ENCODE peak calls at places on chromosomes 5 and 9, in nine cellular contexts. K is endothelial cell, R is chondrocyte, B is heart right ventricle, Q is GM12865, U is fibroblast of lung, P is astrocyte, C is cardiac fibroblast, L is stomach. G is an unnamed sample.

GRCh38 chr5:142151436-142152382 is 43.1 kb downstream of the NDFIP1 start:
- DNase-seq in K (peak), R (no peak), B (no peak), Q (peak), U (peak), P (peak), C (peak), L (peak), G (no peak)

GRCh38 chr5:16464664-16465543 is 696 bp downstream of the ZNF622 start:
- DNase-seq in K (no peak), R (peak), B (no peak), Q (peak), U (peak), P (peak), C (no peak), L (no peak), G (no peak)

GRCh38 chr9:16267336-16268036 is 603.0 kb downstream of the BNC2 start:
- DNase-seq in K (no peak), R (no peak), B (no peak), Q (peak), U (peak), P (peak), C (peak), L (peak), G (no peak)

GRCh38 chr5:65818592-65818991 is 96.6 kb downstream of the NLN start:
- DNase-seq in K (no peak), R (no peak), B (no peak), Q (no peak), U (no peak), P (no peak), C (no peak), L (peak), G (no peak)

GRCh38 chr9:82894961-82895902 is 167.7 kb downstream of the RASEF start:
- DNase-seq in K (no peak), R (no peak), B (no peak), Q (no peak), U (no peak), P (no peak), C (no peak), L (no peak), G (no peak)

GRCh38 chr9:70411930-70412677 is 2.4 kb downstream of the KLF9 start:
- DNase-seq in K (no peak), R (no peak), B (peak), Q (peak), U (peak), P (peak), C (peak), L (peak), G (no peak)

GRCh38 chr9:77456829-77457437 is 191.2 kb downstream of the GNA14 start:
- DNase-seq in K (peak), R (no peak), B (peak), Q (peak), U (peak), P (peak), C (peak), L (peak), G (no peak)

GRCh38 chr9:27090231-27090630 is 18.8 kb upstream of the TEK start:
- DNase-seq in K (no peak), R (no peak), B (no peak), Q (no peak), U (peak), P (no peak), C (no peak), L (no peak), G (no peak)

GRCh38 chr5:158277276-158277675 is 418.3 kb upstream of the CLINT1 start:
- DNase-seq in K (no peak), R (no peak), B (no peak), Q (no peak), U (no peak), P (no peak), C (no peak), L (no peak), G (no peak)

GRCh38 chr5:32507738-32508434 is 63.3 kb upstream of the ZFR start:
- DNase-seq in K (no peak), R (no peak), B (no peak), Q (no peak), U (peak), P (peak), C (peak), L (no peak), G (no peak)

GRCh38 chr9:29456940-29457339 is 1883.7 kb upstream of the C9orf72 start:
- DNase-seq in K (no peak), R (no peak), B (no peak), Q (no peak), U (peak), P (peak), C (peak), L (no peak), G (no peak)

GRCh38 chr5:73039082-73039481 is 81.3 kb upstream of the TMEM171 start:
- DNase-seq in K (no peak), R (no peak), B (no peak), Q (no peak), U (no peak), P (no peak), C (peak), L (no peak), G (no peak)

GRCh38 chr9:95131023-95131943 is 186.2 kb downstream of the FANCC start:
- DNase-seq in K (peak), R (no peak), B (peak), Q (peak), U (peak), P (peak), C (peak), L (peak), G (no peak)

GRCh38 chr5:93620487-93621339 is 37.7 kb downstream of the NR2F1 start:
- DNase-seq in K (peak), R (no peak), B (peak), Q (peak), U (peak), P (peak), C (peak), L (peak), G (no peak)

GRCh38 chr5:178090856-178091255 is 22.5 kb upstream of the N4BP3 start:
- DNase-seq in K (no peak), R (no peak), B (no peak), Q (peak), U (no peak), P (no peak), C (no peak), L (no peak), G (no peak)

GRCh38 chr5:167696558-167697314 is 594.7 kb upstream of the WWC1 start:
- DNase-seq in K (no peak), R (no peak), B (no peak), Q (no peak), U (no peak), P (no peak), C (no peak), L (no peak), G (no peak)

GRCh38 chr9:92740446-92740961 is 24.1 kb downstream of the BICD2 start:
- DNase-seq in K (no peak), R (peak), B (no peak), Q (no peak), U (no peak), P (no peak), C (no peak), L (no peak), G (no peak)

GRCh38 chr5:107463731-107464130 is 207.0 kb downstream of the EFNA5 start:
- DNase-seq in K (no peak), R (no peak), B (no peak), Q (no peak), U (no peak), P (no peak), C (no peak), L (no peak), G (no peak)

GRCh38 chr9:97803167-97804058 is 49.6 kb upstream of the FOXE1 start:
- DNase-seq in K (peak), R (no peak), B (peak), Q (peak), U (peak), P (peak), C (peak), L (peak), G (peak)

DNA sequence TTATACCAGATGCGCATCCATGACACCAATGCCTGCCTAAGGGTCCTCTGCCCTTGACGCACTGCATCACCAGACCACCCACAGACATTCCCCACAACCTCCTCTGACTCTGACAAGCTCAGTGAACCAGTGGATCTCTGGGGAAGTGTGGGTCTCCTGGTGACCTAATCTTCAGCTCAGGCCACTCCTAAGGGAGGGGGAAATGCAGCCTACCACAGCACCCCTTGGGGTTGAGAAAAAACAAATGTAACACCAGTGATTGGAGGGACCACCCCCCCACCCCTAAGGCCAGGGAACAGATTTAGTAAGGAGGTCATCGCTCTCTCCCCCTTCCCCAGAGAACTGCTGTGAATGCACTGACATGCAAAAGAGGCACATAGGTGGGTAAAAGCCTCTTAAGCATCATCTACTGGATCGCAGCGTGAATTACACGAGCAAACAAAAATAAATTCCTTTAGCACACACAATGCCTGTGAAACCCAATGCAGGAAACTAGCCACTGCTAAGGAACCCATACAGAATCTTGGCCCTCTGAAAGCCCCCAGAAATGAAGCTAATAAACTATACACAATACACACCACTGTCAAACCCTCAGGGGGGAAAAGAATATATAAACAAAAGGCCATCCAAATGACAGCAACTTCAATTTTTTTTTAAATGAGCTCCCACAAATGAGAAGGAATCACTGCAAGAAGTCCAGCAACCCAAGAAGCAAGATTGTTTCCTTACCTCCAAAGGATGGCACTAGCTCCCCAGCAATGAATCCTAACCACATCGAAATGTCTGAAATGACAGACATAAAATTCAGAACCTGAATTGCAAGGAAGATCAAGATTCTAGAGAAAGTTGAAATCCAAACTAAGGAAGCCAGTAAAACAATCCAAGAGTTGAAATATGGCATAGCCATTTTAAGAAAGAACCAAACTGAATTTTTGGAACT is 513.7 kb upstream of the PTGER4 start:
- DNase-seq in K (no peak), R (no peak), B (no peak), Q (peak), U (peak), P (no peak), C (no peak), L (no peak), G (no peak)
- TF ChIP-seq CTCF in K (no peak), R (peak), B (no peak), Q (no peak), U (no peak), P (no peak), C (peak), L (no peak), G (no peak)

GRCh38 chr5:129125819-129126218 is 31.3 kb downstream of the ISOC1 start:
- DNase-seq in K (no peak), R (no peak), B (no peak), Q (peak), U (no peak), P (no peak), C (no peak), L (no peak), G (no peak)
- TF ChIP-seq CTCF in K (no peak), R (no peak), B (no peak), Q (peak), U (no peak), P (no peak), C (no peak), L (no peak), G (no peak)

GRCh38 chr5:78920604-78921003 is 64.5 kb downstream of the ARSB start:
- DNase-seq in K (no peak), R (no peak), B (no peak), Q (no peak), U (peak), P (peak), C (peak), L (no peak), G (no peak)
- TF ChIP-seq CTCF in K (no peak), R (peak), B (peak), Q (no peak), U (peak), P (peak), C (peak), L (no peak), G (no peak)

GRCh38 chr5:139683295-139684271 is 35.4 kb downstream of the CXXC5 start:
- DNase-seq in K (no peak), R (no peak), B (no peak), Q (no peak), U (no peak), P (no peak), C (no peak), L (no peak), G (no peak)

GRCh38 chr5:139685886-139686285 is 37.7 kb downstream of the CXXC5 start:
- DNase-seq in K (no peak), R (no peak), B (no peak), Q (no peak), U (no peak), P (no peak), C (no peak), L (no peak), G (no peak)

GRCh38 chr5:139684350-139684880 is 36.3 kb downstream of the CXXC5 start:
- DNase-seq in K (no peak), R (no peak), B (no peak), Q (no peak), U (no peak), P (no peak), C (no peak), L (no peak), G (no peak)

GRCh38 chr5:139686356-139686918 is 38.3 kb downstream of the CXXC5 start:
- DNase-seq in K (no peak), R (no peak), B (no peak), Q (no peak), U (no peak), P (no peak), C (no peak), L (no peak), G (no peak)

GRCh38 chr5:139684881-139685749 is 37.0 kb downstream of the CXXC5 start:
- DNase-seq in K (no peak), R (no peak), B (no peak), Q (no peak), U (no peak), P (no peak), C (no peak), L (peak), G (no peak)
- TF ChIP-seq CTCF in K (peak), R (peak), B (peak), Q (no peak), U (no peak), P (no peak), C (no peak), L (no peak), G (peak)

DNA sequence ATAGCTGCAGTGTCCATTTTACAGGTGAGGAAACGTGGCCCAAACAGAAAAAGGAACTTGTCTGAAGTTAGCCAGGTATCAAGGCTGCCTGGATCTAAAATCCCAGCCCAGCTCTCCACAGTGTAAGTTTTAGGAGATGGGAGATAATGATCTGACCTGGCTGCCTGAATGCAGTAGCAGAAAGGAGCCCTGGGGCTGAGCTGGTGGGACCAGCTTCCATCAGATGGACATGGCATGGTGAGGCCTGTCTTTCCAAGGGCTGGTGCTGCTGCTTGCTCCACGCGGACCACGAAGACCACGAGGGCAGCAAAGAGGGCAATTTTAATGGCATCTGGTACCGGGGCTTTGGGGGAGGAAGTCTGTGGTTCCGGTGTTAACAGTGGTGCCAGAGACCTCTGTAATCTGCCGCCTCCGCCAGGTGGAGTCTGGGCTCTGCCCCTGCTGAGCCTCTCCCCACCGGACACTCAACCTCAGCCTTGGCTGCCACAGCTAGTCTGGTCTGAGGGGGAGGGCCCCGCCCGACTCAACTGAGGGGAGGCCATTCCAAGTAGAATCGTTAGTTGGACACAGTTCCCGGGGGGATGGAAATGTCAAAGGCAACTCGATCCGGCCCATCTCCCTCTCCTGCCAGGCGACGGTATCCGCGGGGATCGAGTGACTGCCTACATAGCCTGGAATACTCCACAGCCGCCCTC is 650 bp downstream of the MYORG start:
- DNase-seq in K (peak), R (no peak), B (peak), Q (peak), U (no peak), P (peak), C (no peak), L (peak), G (no peak)
- TF ChIP-seq CTCF in K (no peak), R (peak), B (peak), Q (peak), U (no peak), P (no peak), C (no peak), L (no peak), G (no peak)